ENCODE peak calls at places on chromosomes 5 and 9, in seven cellular contexts. Y is aorta, W is Panc1, Z is tibial artery, V is body of pancreas, S is stomach, F is heart right ventricle. U is an unnamed sample. For H3K27me3 and H3K4me1, the result is how much of the 10 kb centered on the place peaks cover.

GRCh38 chr5:84292788-84293653 is 91.7 kb downstream of the EDIL3 start:
- DNase-seq in Y (no peak), W (no peak), Z (no peak), V (no peak), S (no peak), F (no peak), U (no peak)

GRCh38 chr9:77899679-77900354 is 131.8 kb downstream of the GNAQ start:
- DNase-seq in Y (no peak), W (no peak), Z (no peak), V (no peak), S (no peak), F (no peak), U (no peak)

GRCh38 chr9:105006514-105006913 is 78.6 kb upstream of the ABCA1 start:
- DNase-seq in Y (no peak), W (no peak), Z (no peak), V (no peak), S (no peak), F (no peak), U (no peak)

GRCh38 chr9:80157561-80157983 is 585.8 kb downstream of the TLE4 start:
- DNase-seq in Y (no peak), W (no peak), Z (no peak), V (no peak), S (no peak), F (no peak), U (no peak)

GRCh38 chr9:113516840-113517577 is 53.5 kb downstream of the RGS3 start:
- DNase-seq in Y (no peak), W (no peak), Z (no peak), V (no peak), S (peak), F (no peak), U (no peak)

GRCh38 chr9:35716236-35716635 is 15.8 kb downstream of the TLN1 start:
- DNase-seq in Y (peak), W (no peak), Z (no peak), V (no peak), S (no peak), F (no peak), U (no peak)

GRCh38 chr9:93091056-93091452 is 5.0 kb upstream of the CARD19 start:
- DNase-seq in Y (peak), W (no peak), Z (no peak), V (no peak), S (no peak), F (no peak), U (no peak)

GRCh38 chr5:173055722-173055982 is 500 bp upstream of the CREBRF start:
- DNase-seq in Y (no peak), W (no peak), Z (no peak), V (no peak), S (no peak), F (no peak), U (no peak)

GRCh38 chr9:118302721-118303120 is 598.5 kb downstream of the TLR4 start:
- DNase-seq in Y (no peak), W (no peak), Z (no peak), V (no peak), S (no peak), F (no peak), U (no peak)

GRCh38 chr5:113382736-113383135 is 52.1 kb downstream of the TSSK1B start:
- DNase-seq in Y (no peak), W (no peak), Z (no peak), V (no peak), S (no peak), F (no peak), U (no peak)

GRCh38 chr5:132458226-132458560 is 32.4 kb downstream of the IRF1 start:
- DNase-seq in Y (no peak), W (no peak), Z (no peak), V (no peak), S (no peak), F (no peak), U (no peak)

GRCh38 chr9:16337322-16338029 is 533.0 kb downstream of the BNC2 start:
- DNase-seq in Y (no peak), W (no peak), Z (no peak), V (no peak), S (no peak), F (no peak), U (no peak)

GRCh38 chr5:153402550-153402949 is 87.9 kb upstream of the GRIA1 start:
- DNase-seq in Y (no peak), W (no peak), Z (no peak), V (no peak), S (no peak), F (no peak), U (no peak)

GRCh38 chr9:116687762-116688160 is 656 bp downstream of the TRIM32 start:
- DNase-seq in Y (no peak), W (no peak), Z (no peak), V (no peak), S (no peak), F (no peak), U (no peak)

DNA sequence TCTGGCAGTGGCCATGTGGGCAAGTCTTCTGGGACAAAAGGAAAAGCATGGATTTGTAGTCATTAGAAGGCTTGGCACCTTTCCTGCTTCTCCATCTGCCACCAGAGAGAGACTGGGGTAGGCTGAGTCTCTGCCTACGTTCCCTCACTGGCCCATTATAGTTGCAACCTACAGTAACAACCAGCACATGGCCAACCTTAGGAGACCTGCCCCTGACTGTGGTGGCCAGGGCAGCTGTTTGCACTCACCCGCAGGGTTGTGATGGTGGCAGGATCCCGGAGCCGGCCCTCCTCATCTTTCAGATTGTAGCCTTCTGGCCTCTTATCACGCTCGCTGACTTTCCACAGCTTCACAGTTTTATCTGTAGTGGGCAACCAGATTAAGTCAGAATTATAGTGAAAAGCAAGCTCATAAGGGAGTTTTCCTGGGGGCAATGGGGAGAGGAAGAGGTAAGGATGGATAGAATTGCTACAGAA is 174.9 kb upstream of the GPR151 start:
- DNase-seq in Y (no peak), W (no peak), Z (no peak), V (no peak), S (no peak), F (no peak), U (no peak)
- H3K27me3 ChIP-seq in Y (under half), W (under half), Z (under half), V (under half), S (under half), F (under half), U (under half)

GRCh38 chr5:119302916-119303897 is 52.6 kb upstream of the TNFAIP8 start:
- DNase-seq in Y (no peak), W (no peak), Z (no peak), V (peak), S (no peak), F (no peak), U (no peak)
- H3K4me1 ChIP-seq in Y (under half), W (under half), Z (half or more), V (under half), S (under half), F (half or more), U (under half)

DNA sequence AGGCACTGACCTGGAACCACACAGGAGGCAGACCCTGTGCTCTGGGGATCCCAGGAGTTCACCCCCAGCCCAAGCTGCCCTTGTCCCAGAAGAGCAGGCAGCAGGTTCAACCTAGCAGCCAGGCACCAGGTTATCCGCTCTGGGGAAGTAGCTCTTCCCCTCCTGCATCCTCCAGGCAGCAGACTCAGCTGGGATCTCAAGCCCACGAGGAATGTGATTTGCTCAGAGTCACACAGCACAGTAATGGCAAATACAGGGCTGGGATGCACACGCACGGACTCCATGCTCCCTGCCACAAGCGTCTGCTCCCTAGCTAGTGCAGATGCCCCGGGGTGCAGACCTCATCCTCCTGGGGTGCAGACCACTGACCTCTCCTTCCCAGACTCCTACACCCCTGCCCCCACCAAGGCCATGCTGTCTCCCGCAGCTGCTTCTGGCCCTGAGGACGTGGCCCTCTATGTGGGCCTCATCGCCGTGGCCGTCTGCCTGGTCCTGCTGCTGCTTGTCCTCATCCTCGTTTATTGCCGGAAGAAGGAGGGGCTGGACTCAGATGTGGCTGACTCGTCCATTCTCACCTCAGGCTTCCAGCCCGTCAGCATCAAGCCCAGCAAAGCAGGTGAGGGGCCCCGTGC is 25.5 kb downstream of the HK3 start:
- DNase-seq in Y (no peak), W (no peak), Z (no peak), V (no peak), S (no peak), F (no peak), U (no peak)
- H3K27me3 ChIP-seq in Y (under half), W (under half), Z (under half), V (under half), S (under half), F (under half), U (under half)

DNA sequence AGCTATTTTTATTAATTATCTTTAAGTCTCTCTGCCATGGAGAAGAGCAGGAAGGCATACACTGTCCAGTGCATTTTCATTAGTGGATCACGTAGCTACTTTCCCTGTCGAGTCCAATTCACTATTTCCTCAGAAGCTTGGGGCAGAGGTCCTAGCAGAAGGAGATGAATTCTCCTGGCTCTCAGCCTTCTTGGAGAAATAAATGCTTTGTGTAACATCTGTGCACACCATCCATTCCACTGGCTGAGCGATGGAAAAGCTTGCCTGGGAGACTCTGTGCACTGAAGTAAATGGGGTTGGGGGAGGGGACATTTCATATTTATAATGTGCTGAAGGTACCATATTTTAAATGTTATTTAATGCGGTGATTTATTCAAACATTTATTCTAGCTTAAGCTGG is 23.4 kb downstream of the PROP1 start:
- DNase-seq in Y (no peak), W (no peak), Z (no peak), V (no peak), S (no peak), F (no peak), U (no peak)
- H3K4me1 ChIP-seq in Y (under half), W (under half), Z (under half), V (under half), S (under half), F (under half), U (under half)

GRCh38 chr9:6219040-6219439 is 3.4 kb downstream of the IL33 start:
- DNase-seq in Y (no peak), W (no peak), Z (no peak), V (no peak), S (no peak), F (no peak), U (no peak)
- H3K27me3 ChIP-seq in Y (under half), W (under half), Z (under half), V (under half), S (under half), F (under half), U (under half)

DNA sequence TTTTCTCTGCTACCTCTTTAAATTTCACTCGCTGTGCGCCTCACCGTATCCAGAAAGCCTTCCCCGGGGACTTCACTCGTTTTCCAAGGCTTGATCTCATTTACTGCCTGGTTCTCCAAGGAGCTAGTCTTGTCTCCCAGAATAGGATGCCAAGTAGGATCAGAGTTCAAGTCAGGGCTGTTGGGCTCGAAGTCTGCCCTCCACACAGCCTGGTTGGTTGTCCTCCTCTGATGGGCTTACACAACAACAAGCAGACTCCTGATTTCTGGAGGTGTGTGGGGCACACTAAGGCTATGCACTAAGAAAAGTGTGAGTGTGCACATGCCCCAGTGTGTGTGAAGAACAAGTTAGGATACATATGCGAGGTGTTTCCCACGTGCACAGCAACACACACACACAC is 14.0 kb upstream of the TNIP1 start:
- DNase-seq in Y (no peak), W (no peak), Z (no peak), V (no peak), S (no peak), F (no peak), U (no peak)
- H3K4me1 ChIP-seq in Y (under half), W (under half), Z (under half), V (half or more), S (under half), F (half or more), U (under half)

GRCh38 chr5:116574682-116575634 is at the start of gene SEMA6A:
- DNase-seq in Y (peak), W (no peak), Z (peak), V (peak), S (peak), F (peak), U (peak)

GRCh38 chr5:116572375-116573278 is 2.0 kb downstream of the SEMA6A start:
- DNase-seq in Y (peak), W (no peak), Z (peak), V (peak), S (peak), F (peak), U (no peak)

GRCh38 chr5:116575635-116576042 is 1.0 kb upstream of the SEMA6A start:
- DNase-seq in Y (no peak), W (no peak), Z (peak), V (peak), S (no peak), F (peak), U (no peak)

GRCh38 chr5:116573279-116573616 is 1.4 kb downstream of the SEMA6A start:
- DNase-seq in Y (no peak), W (no peak), Z (peak), V (peak), S (peak), F (peak), U (no peak)

GRCh38 chr5:116573617-116574431 is 799 bp downstream of the SEMA6A start:
- DNase-seq in Y (no peak), W (no peak), Z (peak), V (peak), S (no peak), F (peak), U (no peak)
- H3K27me3 ChIP-seq in Y (under half), W (under half), Z (under half), V (under half), S (under half), F (under half), U (under half)

U was measured in lung.